ENCODE peak calls at places on chromosomes 2 and 18, in nine cellular contexts. One of them, this sample, is unnamed.

GRCh38 chr2:67015681-67016080 is 381.5 kb upstream of the ETAA1 start:
- DNase-seq in iris pigment epithelial cell: no peak
- DNase-seq in myocyte: no peak
- DNase-seq in hepatocyte: peak; percentile 18
- DNase-seq in HEK293T: no peak
- DNase-seq in neuronal stem cell: no peak
- DNase-seq in neural crest cell: no peak
- DNase-seq in RPMI7951: no peak
- DNase-seq in stimulated activated CD8-positive, alpha-beta memory T cell treated with anti-CD3 and anti-CD28 coated beads, Interleukin-15, amount 100 ng/mL, for 24 hours: no peak
- DNase-seq in this sample: no peak

GRCh38 chr18:58893388-58894099 is 28.9 kb downstream of the ZNF532 start:
- DNase-seq in iris pigment epithelial cell: no peak
- DNase-seq in myocyte: peak; percentile 22
- DNase-seq in hepatocyte: no peak
- DNase-seq in HEK293T: no peak
- DNase-seq in neuronal stem cell: no peak
- DNase-seq in neural crest cell: no peak
- DNase-seq in RPMI7951: peak; percentile 47
- DNase-seq in stimulated activated CD8-positive, alpha-beta memory T cell treated with anti-CD3 and anti-CD28 coated beads, Interleukin-15, amount 100 ng/mL, for 24 hours: no peak
- DNase-seq in this sample: no peak

GRCh38 chr18:57269756-57270534 is 82.4 kb upstream of the ST8SIA3 start:
- DNase-seq in iris pigment epithelial cell: no peak
- DNase-seq in myocyte: no peak
- DNase-seq in hepatocyte: no peak
- DNase-seq in HEK293T: no peak
- DNase-seq in neuronal stem cell: no peak
- DNase-seq in neural crest cell: no peak
- DNase-seq in RPMI7951: no peak
- DNase-seq in stimulated activated CD8-positive, alpha-beta memory T cell treated with anti-CD3 and anti-CD28 coated beads, Interleukin-15, amount 100 ng/mL, for 24 hours: no peak
- DNase-seq in this sample: no peak

GRCh38 chr18:63084220-63084619 is 235.3 kb downstream of the BCL2 start:
- DNase-seq in iris pigment epithelial cell: no peak
- DNase-seq in myocyte: no peak
- DNase-seq in hepatocyte: no peak
- DNase-seq in HEK293T: no peak
- DNase-seq in neuronal stem cell: no peak
- DNase-seq in neural crest cell: no peak
- DNase-seq in RPMI7951: no peak
- DNase-seq in stimulated activated CD8-positive, alpha-beta memory T cell treated with anti-CD3 and anti-CD28 coated beads, Interleukin-15, amount 100 ng/mL, for 24 hours: no peak
- DNase-seq in this sample: no peak

GRCh38 chr18:5890606-5891360 is 4.5 kb downstream of the TMEM200C start:
- DNase-seq in iris pigment epithelial cell: peak; percentile 13
- DNase-seq in myocyte: no peak
- DNase-seq in hepatocyte: peak; percentile 78
- DNase-seq in HEK293T: no peak
- DNase-seq in neuronal stem cell: peak; percentile 69
- DNase-seq in neural crest cell: peak; percentile 44
- DNase-seq in RPMI7951: no peak
- DNase-seq in stimulated activated CD8-positive, alpha-beta memory T cell treated with anti-CD3 and anti-CD28 coated beads, Interleukin-15, amount 100 ng/mL, for 24 hours: no peak
- DNase-seq in this sample: peak; percentile 41

GRCh38 chr2:72973566-72974435 is 56.5 kb downstream of the EMX1 start:
- DNase-seq in iris pigment epithelial cell: peak; percentile 50
- DNase-seq in myocyte: peak; percentile 68
- DNase-seq in hepatocyte: peak; percentile 77
- DNase-seq in HEK293T: peak; percentile 86
- DNase-seq in neuronal stem cell: peak; percentile 60
- DNase-seq in neural crest cell: peak; percentile 36
- DNase-seq in RPMI7951: peak; percentile 47
- DNase-seq in stimulated activated CD8-positive, alpha-beta memory T cell treated with anti-CD3 and anti-CD28 coated beads, Interleukin-15, amount 100 ng/mL, for 24 hours: no peak
- DNase-seq in this sample: no peak

GRCh38 chr2:72144746-72145657 is 2.7 kb downstream of the CYP26B1 start:
- DNase-seq in iris pigment epithelial cell: peak; percentile 23
- DNase-seq in myocyte: peak; percentile 15
- DNase-seq in hepatocyte: peak; percentile 58
- DNase-seq in HEK293T: peak; percentile 70
- DNase-seq in neuronal stem cell: peak; percentile 44
- DNase-seq in neural crest cell: no peak
- DNase-seq in RPMI7951: peak; percentile 54
- DNase-seq in stimulated activated CD8-positive, alpha-beta memory T cell treated with anti-CD3 and anti-CD28 coated beads, Interleukin-15, amount 100 ng/mL, for 24 hours: no peak
- DNase-seq in this sample: no peak

GRCh38 chr2:47056374-47056773 is 98.7 kb downstream of the STPG4 start:
- DNase-seq in iris pigment epithelial cell: peak; percentile 49
- DNase-seq in myocyte: peak; percentile 42
- DNase-seq in hepatocyte: peak; percentile 45
- DNase-seq in HEK293T: no peak
- DNase-seq in neuronal stem cell: no peak
- DNase-seq in neural crest cell: no peak
- DNase-seq in RPMI7951: peak; percentile 95
- DNase-seq in stimulated activated CD8-positive, alpha-beta memory T cell treated with anti-CD3 and anti-CD28 coated beads, Interleukin-15, amount 100 ng/mL, for 24 hours: no peak
- DNase-seq in this sample: no peak

This sample was measured in CD4-positive, alpha-beta T cell.